ENCODE peak calls at places on chromosomes 3 and 15, in seven cellular contexts. One of them, this sample, is unnamed.

GRCh38 chr3:1703169-1703568 is 395.5 kb upstream of the CNTN4 start:
- DNase-seq in fibroblast of pulmonary artery: no peak
- DNase-seq in left ventricle myocardium inferior: no peak
- DNase-seq in GM12864: no peak
- DNase-seq in stomach: no peak
- DNase-seq in heart left ventricle: no peak
- DNase-seq in left lung: no peak
- DNase-seq in this sample: no peak

GRCh38 chr15:34693053-34693744 is 61.6 kb downstream of the GJD2 start:
- DNase-seq in fibroblast of pulmonary artery: no peak
- DNase-seq in stomach: no peak
- DNase-seq in left lung: no peak
- DNase-seq in heart left ventricle: no peak
- DNase-seq in left ventricle myocardium inferior: no peak
- DNase-seq in GM12864: no peak
- DNase-seq in this sample: no peak

GRCh38 chr15:31390777-31391486 is 64.3 kb downstream of the KLF13 start:
- DNase-seq in heart left ventricle: no peak
- DNase-seq in stomach: no peak
- DNase-seq in left lung: no peak
- DNase-seq in left ventricle myocardium inferior: peak; percentile 14
- DNase-seq in fibroblast of pulmonary artery: no peak
- DNase-seq in GM12864: no peak
- DNase-seq in this sample: no peak

GRCh38 chr3:10155123-10155472 is 9.6 kb upstream of the IRAK2 start:
- DNase-seq in left ventricle myocardium inferior: no peak
- DNase-seq in GM12864: no peak
- DNase-seq in heart left ventricle: no peak
- DNase-seq in fibroblast of pulmonary artery: no peak
- DNase-seq in left lung: no peak
- DNase-seq in stomach: no peak
- DNase-seq in this sample: no peak

GRCh38 chr3:169170456-169170855 is 493.1 kb downstream of the MECOM start:
- DNase-seq in fibroblast of pulmonary artery: peak; percentile 59
- DNase-seq in left lung: no peak
- DNase-seq in stomach: no peak
- DNase-seq in heart left ventricle: no peak
- DNase-seq in left ventricle myocardium inferior: no peak
- DNase-seq in GM12864: no peak
- DNase-seq in this sample: no peak

GRCh38 chr15:84749111-84749991 is 959 bp downstream of the ZNF592 start:
- DNase-seq in stomach: peak; percentile 28
- DNase-seq in GM12864: no peak
- DNase-seq in heart left ventricle: peak; percentile 56
- DNase-seq in left ventricle myocardium inferior: peak; percentile 26
- DNase-seq in left lung: peak; percentile 45
- DNase-seq in fibroblast of pulmonary artery: peak; percentile 40
- DNase-seq in this sample: peak; percentile 51

GRCh38 chr3:99502871-99503270 is 135.5 kb upstream of the COL8A1 start:
- DNase-seq in GM12864: no peak
- DNase-seq in fibroblast of pulmonary artery: peak; percentile 43
- DNase-seq in heart left ventricle: no peak
- DNase-seq in left ventricle myocardium inferior: no peak
- DNase-seq in stomach: no peak
- DNase-seq in left lung: no peak
- DNase-seq in this sample: no peak

GRCh38 chr3:23052230-23053019 is 150.7 kb upstream of the UBE2E2 start:
- DNase-seq in stomach: no peak
- DNase-seq in left ventricle myocardium inferior: no peak
- DNase-seq in GM12864: no peak
- DNase-seq in fibroblast of pulmonary artery: no peak
- DNase-seq in heart left ventricle: no peak
- DNase-seq in left lung: no peak
- DNase-seq in this sample: no peak

GRCh38 chr3:162437480-162437879 is 940.9 kb downstream of the OTOL1 start:
- DNase-seq in left lung: no peak
- DNase-seq in stomach: no peak
- DNase-seq in heart left ventricle: no peak
- DNase-seq in left ventricle myocardium inferior: no peak
- DNase-seq in fibroblast of pulmonary artery: peak; percentile 58
- DNase-seq in GM12864: no peak
- DNase-seq in this sample: no peak

GRCh38 chr3:186118692-186119091 is 9.8 kb upstream of the ETV5 start:
- DNase-seq in heart left ventricle: no peak
- DNase-seq in stomach: no peak
- DNase-seq in left ventricle myocardium inferior: no peak
- DNase-seq in GM12864: no peak
- DNase-seq in left lung: no peak
- DNase-seq in fibroblast of pulmonary artery: no peak
- DNase-seq in this sample: no peak

GRCh38 chr3:81744366-81744765 is 17.1 kb downstream of the GBE1 start:
- DNase-seq in GM12864: no peak
- DNase-seq in left ventricle myocardium inferior: no peak
- DNase-seq in heart left ventricle: no peak
- DNase-seq in left lung: no peak
- DNase-seq in fibroblast of pulmonary artery: peak; percentile 97
- DNase-seq in stomach: no peak
- DNase-seq in this sample: no peak

GRCh38 chr3:99896482-99896881 is 78.8 kb downstream of the CMSS1 start:
- DNase-seq in left lung: no peak
- DNase-seq in left ventricle myocardium inferior: no peak
- DNase-seq in heart left ventricle: no peak
- DNase-seq in fibroblast of pulmonary artery: no peak
- DNase-seq in stomach: no peak
- DNase-seq in GM12864: no peak
- DNase-seq in this sample: no peak

GRCh38 chr15:25693321-25694237 is 169.5 kb downstream of the ATP10A start:
- DNase-seq in left lung: no peak
- DNase-seq in fibroblast of pulmonary artery: peak; percentile 22
- DNase-seq in stomach: no peak
- DNase-seq in GM12864: no peak
- DNase-seq in left ventricle myocardium inferior: peak; percentile 36
- DNase-seq in heart left ventricle: no peak
- DNase-seq in this sample: no peak

GRCh38 chr3:111980716-111981456 is 2.1 kb downstream of the ABHD10 start:
- DNase-seq in GM12864: no peak
- DNase-seq in left lung: no peak
- DNase-seq in heart left ventricle: no peak
- DNase-seq in fibroblast of pulmonary artery: no peak
- DNase-seq in stomach: no peak
- DNase-seq in left ventricle myocardium inferior: no peak
- DNase-seq in this sample: no peak

GRCh38 chr15:42139596-42139995 is 16.8 kb downstream of the PLA2G4F start:
- DNase-seq in fibroblast of pulmonary artery: no peak
- DNase-seq in left lung: no peak
- DNase-seq in GM12864: no peak
- DNase-seq in heart left ventricle: no peak
- DNase-seq in left ventricle myocardium inferior: no peak
- DNase-seq in stomach: peak; percentile 15
- DNase-seq in this sample: no peak

GRCh38 chr3:129533406-129533805 is 5.0 kb downstream of the RHO start:
- DNase-seq in GM12864: no peak
- DNase-seq in fibroblast of pulmonary artery: no peak
- DNase-seq in stomach: no peak
- DNase-seq in left lung: no peak
- DNase-seq in left ventricle myocardium inferior: no peak
- DNase-seq in heart left ventricle: no peak
- DNase-seq in this sample: no peak

GRCh38 chr3:66498718-66499611 is 1.9 kb downstream of the LRIG1 start:
- DNase-seq in left ventricle myocardium inferior: no peak
- DNase-seq in GM12864: no peak
- DNase-seq in left lung: no peak
- DNase-seq in fibroblast of pulmonary artery: no peak
- DNase-seq in stomach: no peak
- DNase-seq in heart left ventricle: peak; percentile 54
- DNase-seq in this sample: no peak

GRCh38 chr15:85707519-85708338 is 87.0 kb downstream of the KLHL25 start:
- DNase-seq in GM12864: no peak
- DNase-seq in left ventricle myocardium inferior: no peak
- DNase-seq in stomach: peak; percentile 49
- DNase-seq in left lung: no peak
- DNase-seq in fibroblast of pulmonary artery: peak; percentile 71
- DNase-seq in heart left ventricle: no peak
- DNase-seq in this sample: no peak

GRCh38 chr3:114455432-114455831 is 161.6 kb downstream of the TIGIT start:
- DNase-seq in heart left ventricle: no peak
- DNase-seq in left lung: no peak
- DNase-seq in GM12864: no peak
- DNase-seq in stomach: no peak
- DNase-seq in left ventricle myocardium inferior: no peak
- DNase-seq in fibroblast of pulmonary artery: no peak
- DNase-seq in this sample: no peak
- H3K4me3 ChIP-seq in heart left ventricle: peak overlapping the region; percentile 62
- H3K4me3 ChIP-seq in left lung: no peak overlapping the region
- H3K4me3 ChIP-seq in GM12864: no peak overlapping the region
- H3K4me3 ChIP-seq in stomach: no peak overlapping the region
- H3K4me3 ChIP-seq in left ventricle myocardium inferior: peak overlapping the region; percentile 64
- H3K4me3 ChIP-seq in fibroblast of pulmonary artery: no peak overlapping the region
- H3K4me3 ChIP-seq in this sample: no peak overlapping the region

GRCh38 chr15:64842099-64842940 is 605 bp downstream of the PLEKHO2 start:
- DNase-seq in left lung: no peak
- DNase-seq in stomach: no peak
- DNase-seq in heart left ventricle: peak; percentile 65
- DNase-seq in fibroblast of pulmonary artery: peak; percentile 49
- DNase-seq in left ventricle myocardium inferior: peak; percentile 39
- DNase-seq in GM12864: no peak
- DNase-seq in this sample: no peak

GRCh38 chr15:64842986-64843561 is 1.4 kb downstream of the PLEKHO2 start:
- DNase-seq in fibroblast of pulmonary artery: peak; percentile 74
- DNase-seq in GM12864: no peak
- DNase-seq in left ventricle myocardium inferior: peak; percentile 69
- DNase-seq in stomach: no peak
- DNase-seq in left lung: peak; percentile 77
- DNase-seq in heart left ventricle: peak; percentile 79
- DNase-seq in this sample: no peak

GRCh38 chr15:64845183-64845611 is 3.5 kb downstream of the PLEKHO2 start:
- DNase-seq in GM12864: no peak
- DNase-seq in heart left ventricle: peak; percentile 77
- DNase-seq in left ventricle myocardium inferior: peak; percentile 50
- DNase-seq in left lung: peak; percentile 70
- DNase-seq in stomach: no peak
- DNase-seq in fibroblast of pulmonary artery: peak; percentile 53
- DNase-seq in this sample: no peak

GRCh38 chr15:64844576-64845140 is 2.9 kb downstream of the PLEKHO2 start:
- DNase-seq in stomach: no peak
- DNase-seq in heart left ventricle: no peak
- DNase-seq in GM12864: no peak
- DNase-seq in left lung: no peak
- DNase-seq in left ventricle myocardium inferior: no peak
- DNase-seq in fibroblast of pulmonary artery: no peak
- DNase-seq in this sample: no peak

GRCh38 chr15:64843996-64844395 is 2.3 kb downstream of the PLEKHO2 start:
- DNase-seq in left ventricle myocardium inferior: no peak
- DNase-seq in GM12864: no peak
- DNase-seq in heart left ventricle: no peak
- DNase-seq in stomach: no peak
- DNase-seq in left lung: no peak
- DNase-seq in fibroblast of pulmonary artery: no peak
- DNase-seq in this sample: no peak
- H3K4me3 ChIP-seq in left ventricle myocardium inferior: peak overlapping the region; percentile 99
- H3K4me3 ChIP-seq in GM12864: peak overlapping the region; percentile 79
- H3K4me3 ChIP-seq in heart left ventricle: peak overlapping the region; percentile 100
- H3K4me3 ChIP-seq in stomach: peak overlapping the region; percentile 77
- H3K4me3 ChIP-seq in left lung: peak overlapping the region; percentile 95
- H3K4me3 ChIP-seq in fibroblast of pulmonary artery: peak overlapping the region; percentile 97
- H3K4me3 ChIP-seq in this sample: no peak overlapping the region

GRCh38 chr3:71585126-71585525 is 1.6 kb upstream of the FOXP1 start:
- DNase-seq in heart left ventricle: no peak
- DNase-seq in left ventricle myocardium inferior: no peak
- DNase-seq in left lung: no peak
- DNase-seq in stomach: no peak
- DNase-seq in fibroblast of pulmonary artery: no peak
- DNase-seq in GM12864: no peak
- DNase-seq in this sample: no peak

GRCh38 chr3:71587958-71588357 is 4.4 kb upstream of the FOXP1 start:
- DNase-seq in left ventricle myocardium inferior: no peak
- DNase-seq in GM12864: no peak
- DNase-seq in fibroblast of pulmonary artery: no peak
- DNase-seq in heart left ventricle: no peak
- DNase-seq in left lung: no peak
- DNase-seq in stomach: no peak
- DNase-seq in this sample: no peak

GRCh38 chr3:71584216-71585061 is 911 bp upstream of the FOXP1 start:
- DNase-seq in left ventricle myocardium inferior: peak; percentile 29
- DNase-seq in left lung: peak; percentile 62
- DNase-seq in fibroblast of pulmonary artery: peak; percentile 57
- DNase-seq in stomach: peak; percentile 31
- DNase-seq in heart left ventricle: peak; percentile 43
- DNase-seq in GM12864: no peak
- DNase-seq in this sample: peak; percentile 39

GRCh38 chr3:71586810-71587242 is 3.3 kb upstream of the FOXP1 start:
- DNase-seq in left lung: no peak
- DNase-seq in left ventricle myocardium inferior: no peak
- DNase-seq in GM12864: no peak
- DNase-seq in stomach: no peak
- DNase-seq in fibroblast of pulmonary artery: no peak
- DNase-seq in heart left ventricle: no peak
- DNase-seq in this sample: no peak

DNA sequence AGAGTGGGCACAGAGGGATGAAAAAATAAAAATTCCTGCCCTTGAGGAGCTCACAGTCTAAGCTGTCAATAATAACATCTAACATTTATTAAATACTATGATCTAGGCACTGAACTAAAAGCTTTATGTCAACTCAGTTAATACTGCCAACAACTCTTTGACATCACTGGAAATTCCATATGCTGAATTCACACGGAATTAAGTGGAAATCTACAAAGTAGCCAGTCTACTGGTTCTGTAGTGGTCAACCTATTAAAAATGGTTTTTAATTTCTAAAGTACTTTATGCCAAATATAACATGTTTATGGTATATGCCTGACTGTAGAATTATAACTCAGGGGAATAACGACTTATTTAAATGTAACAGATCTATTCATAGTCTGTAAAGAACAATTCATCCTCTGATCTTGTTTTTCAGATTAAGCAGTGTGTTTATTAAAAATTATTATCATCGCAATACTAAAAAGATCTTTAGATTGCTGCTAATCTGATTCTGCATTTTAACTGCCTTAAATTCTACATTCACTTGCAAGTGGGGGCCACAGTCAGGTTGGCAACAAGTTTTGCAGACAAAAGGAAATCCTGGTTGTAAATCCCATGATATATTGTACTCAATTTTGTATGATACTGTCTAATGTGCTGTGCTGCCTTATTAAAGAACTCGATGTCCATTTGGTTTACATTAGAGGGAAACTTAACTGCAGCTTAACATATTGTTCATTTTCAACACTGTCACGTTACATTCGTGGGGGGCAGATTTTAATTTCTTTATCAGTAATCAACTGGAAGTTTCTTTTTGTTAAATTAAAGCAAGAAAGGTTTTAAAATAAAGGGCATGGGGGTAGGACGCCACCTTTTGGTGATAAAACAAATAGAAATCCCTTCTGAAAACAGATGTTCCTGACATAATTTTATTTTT is 2.6 kb upstream of the FOXP1 start:
- DNase-seq in stomach: no peak
- DNase-seq in left lung: no peak
- DNase-seq in GM12864: no peak
- DNase-seq in fibroblast of pulmonary artery: peak; percentile 69
- DNase-seq in left ventricle myocardium inferior: no peak
- DNase-seq in heart left ventricle: no peak
- DNase-seq in this sample: peak; percentile 42
- H3K4me3 ChIP-seq in stomach: no peak overlapping the region
- H3K4me3 ChIP-seq in left lung: no peak overlapping the region
- H3K4me3 ChIP-seq in GM12864: no peak overlapping the region
- H3K4me3 ChIP-seq in fibroblast of pulmonary artery: no peak overlapping the region
- H3K4me3 ChIP-seq in left ventricle myocardium inferior: no peak overlapping the region
- H3K4me3 ChIP-seq in heart left ventricle: no peak overlapping the region
- H3K4me3 ChIP-seq in this sample: no peak overlapping the region

GRCh38 chr3:178536271-178537079 is at the start of gene KCNMB2:
- DNase-seq in left ventricle myocardium inferior: no peak
- DNase-seq in stomach: no peak
- DNase-seq in left lung: no peak
- DNase-seq in GM12864: no peak
- DNase-seq in heart left ventricle: no peak
- DNase-seq in fibroblast of pulmonary artery: peak; percentile 29
- DNase-seq in this sample: no peak
- H3K4me3 ChIP-seq in left ventricle myocardium inferior: peak within 1 kb of the TSS; percentile 67
- H3K4me3 ChIP-seq in stomach: peak within 1 kb of the TSS; percentile 47
- H3K4me3 ChIP-seq in left lung: peak within 1 kb of the TSS; percentile 13
- H3K4me3 ChIP-seq in GM12864: peak within 1 kb of the TSS; percentile 70
- H3K4me3 ChIP-seq in heart left ventricle: peak within 1 kb of the TSS; percentile 59
- H3K4me3 ChIP-seq in fibroblast of pulmonary artery: peak within 1 kb of the TSS; percentile 40
- H3K4me3 ChIP-seq in this sample: no peak within 1 kb of the TSS

This sample was measured in Jurkat, Clone E6-1.